ENCODE peak calls at places on chromosomes 13 and 19, in ten cellular contexts. V is left cardiac atrium, L is breast epithelium, D is tibial nerve, Y is GM04503, Z is kidney epithelial cell, J is cerebellar cortex, X is T-helper 1 cell, U is RWPE1, R is SJSA1. A is an unnamed sample.

GRCh38 chr13:30846311-30846710 is 59.8 kb upstream of the MEDAG start:
- DNase-seq in V (no peak), L (no peak), D (no peak), Y (peak; percentile 56), Z (no peak), J (no peak), X (no peak), U (peak; percentile 53), R (peak; percentile 28), A (no peak)

GRCh38 chr19:45527731-45528130 is 20.5 kb downstream of the VASP start:
- DNase-seq in V (no peak), L (no peak), D (no peak), Y (no peak), Z (no peak), J (no peak), X (no peak), U (no peak), R (no peak), A (no peak)

GRCh38 chr13:30796132-30796832 is 60.9 kb downstream of the ALOX5AP start:
- DNase-seq in V (no peak), L (peak; percentile 68), D (no peak), Y (peak; percentile 50), Z (peak; percentile 31), J (no peak), X (no peak), U (peak; percentile 56), R (peak; percentile 62), A (no peak)

GRCh38 chr19:38880076-38880881 is 2.2 kb upstream of the RINL start:
- DNase-seq in V (no peak), L (no peak), D (no peak), Y (no peak), Z (no peak), J (no peak), X (no peak), U (no peak), R (no peak), A (no peak)

GRCh38 chr19:11091343-11092153 is 2.3 kb downstream of the LDLR start:
- DNase-seq in V (peak; percentile 69), L (peak; percentile 95), D (peak; percentile 30), Y (peak; percentile 87), Z (peak; percentile 83), J (peak; percentile 46), X (peak; percentile 45), U (peak; percentile 79), R (peak; percentile 92), A (peak; percentile 32)

GRCh38 chr19:40380199-40381037 is 9.6 kb downstream of the HIPK4 start:
- DNase-seq in V (no peak), L (no peak), D (no peak), Y (no peak), Z (no peak), J (peak; percentile 45), X (no peak), U (no peak), R (no peak), A (no peak)

GRCh38 chr13:112525306-112525945 is 62.5 kb downstream of the TUBGCP3 start:
- DNase-seq in V (no peak), L (no peak), D (no peak), Y (no peak), Z (no peak), J (no peak), X (no peak), U (no peak), R (no peak), A (no peak)

GRCh38 chr13:52048516-52048915 is 24.0 kb downstream of the UTP14C start:
- DNase-seq in V (no peak), L (no peak), D (no peak), Y (no peak), Z (no peak), J (no peak), X (no peak), U (no peak), R (no peak), A (no peak)

GRCh38 chr19:58154287-58154678 is 3.7 kb upstream of the ZNF329 start:
- DNase-seq in V (peak; percentile 74), L (peak; percentile 40), D (no peak), Y (peak; percentile 18), Z (no peak), J (peak; percentile 61), X (no peak), U (peak; percentile 4), R (no peak), A (no peak)

GRCh38 chr19:40348961-40349507 is 539 bp downstream of the PLD3 start:
- DNase-seq in V (no peak), L (peak; percentile 47), D (no peak), Y (peak; percentile 28), Z (no peak), J (peak; percentile 80), X (no peak), U (peak; percentile 25), R (peak; percentile 54), A (no peak)

GRCh38 chr13:66532146-66532545 is 698.0 kb downstream of the PCDH9 start:
- DNase-seq in V (no peak), L (no peak), D (no peak), Y (no peak), Z (no peak), J (no peak), X (no peak), U (no peak), R (peak; percentile 3), A (no peak)

GRCh38 chr19:12648088-12648487 is 18.5 kb downstream of the MAN2B1 start:
- DNase-seq in V (no peak), L (no peak), D (no peak), Y (no peak), Z (no peak), J (no peak), X (no peak), U (no peak), R (no peak), A (no peak)

GRCh38 chr19:49853852-49854849 is 3.2 kb downstream of the PTOV1 start:
- DNase-seq in V (no peak), L (no peak), D (no peak), Y (no peak), Z (no peak), J (no peak), X (no peak), U (no peak), R (no peak), A (no peak)

GRCh38 chr13:47121092-47121763 is 224.4 kb upstream of the HTR2A start:
- DNase-seq in V (no peak), L (no peak), D (no peak), Y (no peak), Z (no peak), J (no peak), X (no peak), U (no peak), R (no peak), A (no peak)

GRCh38 chr19:7942981-7943443 is 454 bp downstream of the TIMM44 start:
- DNase-seq in V (no peak), L (no peak), D (no peak), Y (no peak), Z (no peak), J (no peak), X (no peak), U (no peak), R (peak; percentile 24), A (no peak)

GRCh38 chr13:57874530-57874929 is 243.0 kb downstream of the PCDH17 start:
- DNase-seq in V (peak; percentile 24), L (no peak), D (no peak), Y (no peak), Z (no peak), J (no peak), X (no peak), U (no peak), R (no peak), A (no peak)

GRCh38 chr13:61466280-61466679 is 50.6 kb upstream of the PCDH20 start:
- DNase-seq in V (no peak), L (no peak), D (no peak), Y (no peak), Z (no peak), J (no peak), X (no peak), U (no peak), R (no peak), A (no peak)

GRCh38 chr19:2678043-2678671 is 24.3 kb downstream of the GNG7 start:
- DNase-seq in V (no peak), L (no peak), D (no peak), Y (no peak), Z (no peak), J (no peak), X (no peak), U (no peak), R (no peak), A (no peak)

A was measured in T-cell.